ENCODE peak calls at places on chromosomes 16 and 17, in six cellular contexts. One of them, this sample, is unnamed.

GRCh38 chr17:4365628-4366311 is 705 bp downstream of the UBE2G1 start:
- DNase-seq in mesenchymal stem cell: peak; percentile 36
- DNase-seq in fibroblast of lung: peak; percentile 11
- DNase-seq in H9: peak; percentile 63
- DNase-seq in neuronal stem cell: peak; percentile 58
- DNase-seq in MM.1S: peak; percentile 29
- DNase-seq in this sample: no peak

GRCh38 chr17:752620-753219 is 656 bp upstream of the GEMIN4 start:
- DNase-seq in fibroblast of lung: peak; percentile 68
- DNase-seq in H9: peak; percentile 80
- DNase-seq in mesenchymal stem cell: peak; percentile 22
- DNase-seq in MM.1S: no peak
- DNase-seq in neuronal stem cell: no peak
- DNase-seq in this sample: peak; percentile 49

GRCh38 chr17:21502301-21502700 is 126.1 kb downstream of the KCNJ12 start:
- DNase-seq in fibroblast of lung: no peak
- DNase-seq in mesenchymal stem cell: no peak
- DNase-seq in neuronal stem cell: no peak
- DNase-seq in MM.1S: no peak
- DNase-seq in H9: no peak
- DNase-seq in this sample: no peak

GRCh38 chr17:37678036-37678435 is 34.8 kb upstream of the DDX52 start:
- DNase-seq in fibroblast of lung: no peak
- DNase-seq in mesenchymal stem cell: no peak
- DNase-seq in MM.1S: no peak
- DNase-seq in H9: no peak
- DNase-seq in neuronal stem cell: no peak
- DNase-seq in this sample: no peak

GRCh38 chr17:74639704-74640142 is 16.2 kb upstream of the CD300E start:
- DNase-seq in neuronal stem cell: no peak
- DNase-seq in fibroblast of lung: no peak
- DNase-seq in mesenchymal stem cell: no peak
- DNase-seq in MM.1S: peak; percentile 73
- DNase-seq in H9: no peak
- DNase-seq in this sample: no peak

GRCh38 chr17:48554412-48555090 is 9.6 kb upstream of the HOXB2 start:
- DNase-seq in fibroblast of lung: peak; percentile 34
- DNase-seq in MM.1S: no peak
- DNase-seq in mesenchymal stem cell: peak; percentile 52
- DNase-seq in H9: peak; percentile 64
- DNase-seq in neuronal stem cell: no peak
- DNase-seq in this sample: peak; percentile 23

GRCh38 chr17:4195306-4195705 is 52.3 kb downstream of the CYB5D2 start:
- DNase-seq in MM.1S: no peak
- DNase-seq in mesenchymal stem cell: peak; percentile 89
- DNase-seq in neuronal stem cell: no peak
- DNase-seq in fibroblast of lung: peak; percentile 93
- DNase-seq in H9: no peak
- DNase-seq in this sample: peak; percentile 92

GRCh38 chr17:78883090-78883532 is 19.9 kb downstream of the CEP295NL start:
- DNase-seq in MM.1S: no peak
- DNase-seq in H9: no peak
- DNase-seq in mesenchymal stem cell: peak; percentile 88
- DNase-seq in fibroblast of lung: peak; percentile 81
- DNase-seq in neuronal stem cell: no peak
- DNase-seq in this sample: peak; percentile 72

GRCh38 chr16:75491876-75492275 is 3.4 kb downstream of the CHST6 start:
- DNase-seq in neuronal stem cell: no peak
- DNase-seq in MM.1S: no peak
- DNase-seq in H9: peak; percentile 62
- DNase-seq in fibroblast of lung: no peak
- DNase-seq in mesenchymal stem cell: no peak
- DNase-seq in this sample: no peak

GRCh38 chr16:52247737-52248136 is 299.2 kb downstream of the TOX3 start:
- DNase-seq in fibroblast of lung: no peak
- DNase-seq in MM.1S: no peak
- DNase-seq in mesenchymal stem cell: no peak
- DNase-seq in neuronal stem cell: no peak
- DNase-seq in H9: no peak
- DNase-seq in this sample: no peak

GRCh38 chr17:40659909-40660308 is 5.1 kb downstream of the KRT222 start:
- DNase-seq in mesenchymal stem cell: no peak
- DNase-seq in fibroblast of lung: no peak
- DNase-seq in MM.1S: no peak
- DNase-seq in H9: no peak
- DNase-seq in neuronal stem cell: no peak
- DNase-seq in this sample: no peak

GRCh38 chr17:9959377-9959981 is 54.4 kb upstream of the RCVRN start:
- DNase-seq in H9: peak; percentile 88
- DNase-seq in fibroblast of lung: peak; percentile 23
- DNase-seq in MM.1S: no peak
- DNase-seq in mesenchymal stem cell: peak; percentile 54
- DNase-seq in neuronal stem cell: peak; percentile 67
- DNase-seq in this sample: no peak

GRCh38 chr16:19876501-19877059 is 8.1 kb downstream of the GPRC5B start:
- DNase-seq in MM.1S: no peak
- DNase-seq in neuronal stem cell: no peak
- DNase-seq in mesenchymal stem cell: no peak
- DNase-seq in fibroblast of lung: no peak
- DNase-seq in H9: peak; percentile 52
- DNase-seq in this sample: no peak

GRCh38 chr16:85387171-85387507 is 226.0 kb upstream of the GSE1 start:
- DNase-seq in neuronal stem cell: no peak
- DNase-seq in fibroblast of lung: no peak
- DNase-seq in H9: no peak
- DNase-seq in MM.1S: no peak
- DNase-seq in mesenchymal stem cell: no peak
- DNase-seq in this sample: no peak

GRCh38 chr17:34769899-34770298 is 190.5 kb downstream of the TMEM132E start:
- DNase-seq in fibroblast of lung: no peak
- DNase-seq in mesenchymal stem cell: no peak
- DNase-seq in neuronal stem cell: no peak
- DNase-seq in H9: no peak
- DNase-seq in MM.1S: no peak
- DNase-seq in this sample: no peak

GRCh38 chr17:62565817-62566216 is 61.7 kb upstream of the MRC2 start:
- DNase-seq in H9: no peak
- DNase-seq in mesenchymal stem cell: peak; percentile 61
- DNase-seq in neuronal stem cell: no peak
- DNase-seq in fibroblast of lung: peak; percentile 86
- DNase-seq in MM.1S: no peak
- DNase-seq in this sample: peak; percentile 80

GRCh38 chr16:84845496-84846002 is 25.8 kb downstream of the CRISPLD2 start:
- DNase-seq in H9: peak; percentile 56
- DNase-seq in MM.1S: no peak
- DNase-seq in neuronal stem cell: no peak
- DNase-seq in fibroblast of lung: no peak
- DNase-seq in mesenchymal stem cell: no peak
- DNase-seq in this sample: no peak

GRCh38 chr17:35577826-35578194 is 561 bp downstream of the PEX12 start:
- DNase-seq in neuronal stem cell: no peak
- DNase-seq in mesenchymal stem cell: peak; percentile 50
- DNase-seq in fibroblast of lung: peak; percentile 24
- DNase-seq in H9: no peak
- DNase-seq in MM.1S: no peak
- DNase-seq in this sample: no peak

GRCh38 chr17:64262125-64262421 is 987 bp downstream of the TEX2 start:
- DNase-seq in fibroblast of lung: no peak
- DNase-seq in MM.1S: no peak
- DNase-seq in neuronal stem cell: no peak
- DNase-seq in mesenchymal stem cell: no peak
- DNase-seq in H9: no peak
- DNase-seq in this sample: no peak

GRCh38 chr17:30196504-30196903 is 39.0 kb downstream of the SLC6A4 start:
- DNase-seq in neuronal stem cell: no peak
- DNase-seq in MM.1S: no peak
- DNase-seq in fibroblast of lung: no peak
- DNase-seq in mesenchymal stem cell: no peak
- DNase-seq in H9: no peak
- DNase-seq in this sample: no peak

GRCh38 chr16:21116148-21116693 is 34.4 kb downstream of the DNAH3 start:
- DNase-seq in MM.1S: peak; percentile 22
- DNase-seq in H9: peak; percentile 47
- DNase-seq in neuronal stem cell: no peak
- DNase-seq in mesenchymal stem cell: no peak
- DNase-seq in fibroblast of lung: no peak
- DNase-seq in this sample: no peak

GRCh38 chr17:74514632-74515035 is 16.6 kb downstream of the CD300LB start:
- DNase-seq in MM.1S: no peak
- DNase-seq in fibroblast of lung: no peak
- DNase-seq in mesenchymal stem cell: no peak
- DNase-seq in neuronal stem cell: no peak
- DNase-seq in H9: no peak
- DNase-seq in this sample: no peak

GRCh38 chr17:951388-952132 is 28.0 kb downstream of the NXN start:
- DNase-seq in H9: peak; percentile 94
- DNase-seq in MM.1S: no peak
- DNase-seq in mesenchymal stem cell: peak; percentile 94
- DNase-seq in fibroblast of lung: peak; percentile 93
- DNase-seq in neuronal stem cell: peak; percentile 67
- DNase-seq in this sample: peak; percentile 89

GRCh38 chr16:3992297-3993051 is 112.0 kb upstream of the CREBBP start:
- DNase-seq in fibroblast of lung: no peak
- DNase-seq in MM.1S: no peak
- DNase-seq in mesenchymal stem cell: no peak
- DNase-seq in H9: peak; percentile 84
- DNase-seq in neuronal stem cell: no peak
- DNase-seq in this sample: no peak

GRCh38 chr17:36464765-36465088 is 21.8 kb upstream of the ZNHIT3 start:
- DNase-seq in mesenchymal stem cell: no peak
- DNase-seq in neuronal stem cell: no peak
- DNase-seq in fibroblast of lung: no peak
- DNase-seq in MM.1S: no peak
- DNase-seq in H9: peak; percentile 72
- DNase-seq in this sample: no peak

GRCh38 chr17:79410681-79411080 is 200.2 kb downstream of the RBFOX3 start:
- DNase-seq in H9: no peak
- DNase-seq in neuronal stem cell: no peak
- DNase-seq in mesenchymal stem cell: no peak
- DNase-seq in MM.1S: no peak
- DNase-seq in fibroblast of lung: no peak
- DNase-seq in this sample: no peak

GRCh38 chr17:79027925-79028491 is 4.0 kb downstream of the C1QTNF1 start:
- DNase-seq in neuronal stem cell: no peak
- DNase-seq in fibroblast of lung: no peak
- DNase-seq in MM.1S: no peak
- DNase-seq in H9: no peak
- DNase-seq in mesenchymal stem cell: no peak
- DNase-seq in this sample: no peak

GRCh38 chr17:37494401-37494831 is 4.7 kb downstream of the DUSP14 start:
- DNase-seq in mesenchymal stem cell: peak; percentile 49
- DNase-seq in MM.1S: no peak
- DNase-seq in neuronal stem cell: no peak
- DNase-seq in H9: no peak
- DNase-seq in fibroblast of lung: peak; percentile 18
- DNase-seq in this sample: no peak

GRCh38 chr17:75367312-75367711 is 38.2 kb downstream of the GRB2 start:
- DNase-seq in MM.1S: no peak
- DNase-seq in H9: no peak
- DNase-seq in mesenchymal stem cell: peak; percentile 54
- DNase-seq in fibroblast of lung: peak; percentile 69
- DNase-seq in neuronal stem cell: no peak
- DNase-seq in this sample: peak; percentile 65

GRCh38 chr17:76827736-76828135 is 40.5 kb upstream of the MGAT5B start:
- DNase-seq in MM.1S: no peak
- DNase-seq in H9: no peak
- DNase-seq in mesenchymal stem cell: no peak
- DNase-seq in fibroblast of lung: no peak
- DNase-seq in neuronal stem cell: no peak
- DNase-seq in this sample: no peak
- H3K4me2 ChIP-seq in MM.1S: no peak overlapping the region
- H3K4me2 ChIP-seq in H9: no peak overlapping the region
- H3K4me2 ChIP-seq in mesenchymal stem cell: no peak overlapping the region
- H3K4me2 ChIP-seq in fibroblast of lung: no peak overlapping the region
- H3K4me2 ChIP-seq in neuronal stem cell: no peak overlapping the region
- H3K4me2 ChIP-seq in this sample: no peak overlapping the region

GRCh38 chr16:88478115-88478514 is 25.0 kb downstream of the ZFPM1 start:
- DNase-seq in MM.1S: no peak
- DNase-seq in mesenchymal stem cell: no peak
- DNase-seq in H9: no peak
- DNase-seq in neuronal stem cell: no peak
- DNase-seq in fibroblast of lung: no peak
- DNase-seq in this sample: no peak
- H3K9ac ChIP-seq in MM.1S: no peak overlapping the region
- H3K9ac ChIP-seq in mesenchymal stem cell: no peak overlapping the region
- H3K9ac ChIP-seq in H9: no peak overlapping the region
- H3K9ac ChIP-seq in neuronal stem cell: no peak overlapping the region
- H3K9ac ChIP-seq in fibroblast of lung: no peak overlapping the region
- H3K9ac ChIP-seq in this sample: no peak overlapping the region

GRCh38 chr17:67636841-67637240 is 80.9 kb upstream of the NOL11 start:
- DNase-seq in neuronal stem cell: no peak
- DNase-seq in mesenchymal stem cell: no peak
- DNase-seq in H9: no peak
- DNase-seq in MM.1S: no peak
- DNase-seq in fibroblast of lung: peak; percentile 83
- DNase-seq in this sample: peak; percentile 77

GRCh38 chr17:67639997-67640396 is 77.7 kb upstream of the NOL11 start:
- DNase-seq in fibroblast of lung: no peak
- DNase-seq in mesenchymal stem cell: no peak
- DNase-seq in H9: no peak
- DNase-seq in MM.1S: no peak
- DNase-seq in neuronal stem cell: no peak
- DNase-seq in this sample: no peak

GRCh38 chr17:67637901-67638641 is 79.7 kb upstream of the NOL11 start:
- DNase-seq in mesenchymal stem cell: no peak
- DNase-seq in neuronal stem cell: no peak
- DNase-seq in MM.1S: no peak
- DNase-seq in fibroblast of lung: peak; percentile 42
- DNase-seq in H9: no peak
- DNase-seq in this sample: peak; percentile 29

GRCh38 chr17:67639555-67639954 is 78.2 kb upstream of the NOL11 start:
- DNase-seq in mesenchymal stem cell: no peak
- DNase-seq in neuronal stem cell: no peak
- DNase-seq in fibroblast of lung: no peak
- DNase-seq in H9: no peak
- DNase-seq in MM.1S: no peak
- DNase-seq in this sample: no peak

DNA sequence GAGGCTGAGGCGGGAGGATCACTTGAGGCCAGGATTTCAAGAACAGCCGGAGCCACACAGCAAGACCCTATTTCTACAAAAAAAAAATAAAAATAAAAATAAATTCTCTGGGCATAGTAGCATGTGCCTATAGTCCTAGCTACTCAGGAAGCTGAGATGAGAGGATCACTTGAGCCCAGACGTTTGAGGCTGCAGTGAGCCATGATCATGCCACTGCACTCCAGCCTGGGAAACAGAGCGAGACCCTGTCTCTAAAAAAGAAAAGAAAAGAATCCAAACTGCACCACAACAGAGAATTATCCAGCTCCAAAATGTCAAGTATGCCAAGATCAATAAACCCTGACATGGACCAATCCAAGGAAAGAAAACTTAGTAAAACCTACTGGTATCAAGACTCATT is 78.9 kb upstream of the NOL11 start:
- DNase-seq in H9: no peak
- DNase-seq in mesenchymal stem cell: no peak
- DNase-seq in neuronal stem cell: no peak
- DNase-seq in fibroblast of lung: no peak
- DNase-seq in MM.1S: no peak
- DNase-seq in this sample: no peak
- H3K4me2 ChIP-seq in H9: no peak overlapping the region
- H3K4me2 ChIP-seq in mesenchymal stem cell: no peak overlapping the region
- H3K4me2 ChIP-seq in neuronal stem cell: no peak overlapping the region
- H3K4me2 ChIP-seq in fibroblast of lung: no peak overlapping the region
- H3K4me2 ChIP-seq in MM.1S: no peak overlapping the region
- H3K4me2 ChIP-seq in this sample: no peak overlapping the region

GRCh38 chr16:23837553-23838308 is 1.9 kb downstream of the PRKCB start:
- DNase-seq in neuronal stem cell: no peak
- DNase-seq in fibroblast of lung: no peak
- DNase-seq in H9: no peak
- DNase-seq in MM.1S: no peak
- DNase-seq in mesenchymal stem cell: no peak
- DNase-seq in this sample: no peak
- H3K9ac ChIP-seq in neuronal stem cell: no peak overlapping the region
- H3K9ac ChIP-seq in fibroblast of lung: no peak overlapping the region
- H3K9ac ChIP-seq in H9: no peak overlapping the region
- H3K9ac ChIP-seq in MM.1S: no peak overlapping the region
- H3K9ac ChIP-seq in mesenchymal stem cell: no peak overlapping the region
- H3K9ac ChIP-seq in this sample: no peak overlapping the region

This sample was measured in astrocyte.